ENCODE peak calls at places on chromosome 2, in eight cellular contexts. E is AG04450, V is GM23338, X is fibroblast of the aortic adventitia, M is bronchial epithelial cell, A is astrocyte of the spinal cord, S is AG09309, B is fibroblast of pulmonary artery. O is an unnamed sample.

GRCh38 chr2:152384992-152385391 is 50.0 kb downstream of the FMNL2 start:
- DNase-seq in E (no peak), V (no peak), X (no peak), M (no peak), A (no peak), S (no peak), B (no peak), O (no peak)

GRCh38 chr2:111091811-111092211 is 28.9 kb upstream of the BCL2L11 start:
- DNase-seq in E (no peak), V (no peak), X (no peak), M (no peak), A (no peak), S (no peak), B (no peak), O (no peak)

GRCh38 chr2:148253716-148254115 is 232.8 kb downstream of the MBD5 start:
- DNase-seq in E (no peak), V (peak; percentile 33), X (no peak), M (peak; percentile 65), A (peak; percentile 26), S (no peak), B (peak; percentile 14), O (peak; percentile 89)

GRCh38 chr2:184721881-184722280 is 123.6 kb downstream of the ZNF804A start:
- DNase-seq in E (no peak), V (no peak), X (no peak), M (no peak), A (no peak), S (no peak), B (no peak), O (no peak)

GRCh38 chr2:45210466-45211195 is 201.4 kb upstream of the SIX2 start:
- DNase-seq in E (peak; percentile 10), V (no peak), X (no peak), M (peak; percentile 71), A (no peak), S (no peak), B (no peak), O (peak; percentile 52)

GRCh38 chr2:105781274-105781673 is 36.6 kb downstream of the NCK2 start:
- DNase-seq in E (no peak), V (no peak), X (peak; percentile 30), M (peak; percentile 12), A (no peak), S (no peak), B (peak; percentile 60), O (peak; percentile 22)

GRCh38 chr2:233059797-233060499 is at the start of gene INPP5D:
- DNase-seq in E (no peak), V (no peak), X (no peak), M (no peak), A (no peak), S (no peak), B (no peak), O (no peak)

GRCh38 chr2:85264471-85264870 is 63.3 kb downstream of the TGOLN2 start:
- DNase-seq in E (no peak), V (peak; percentile 80), X (no peak), M (peak; percentile 73), A (peak; percentile 43), S (no peak), B (peak; percentile 85), O (peak; percentile 54)

GRCh38 chr2:226581004-226581403 is 218.6 kb downstream of the IRS1 start:
- DNase-seq in E (no peak), V (no peak), X (no peak), M (no peak), A (no peak), S (no peak), B (no peak), O (no peak)

GRCh38 chr2:239245872-239246701 is 154.7 kb downstream of the HDAC4 start:
- DNase-seq in E (no peak), V (peak; percentile 35), X (no peak), M (peak; percentile 30), A (no peak), S (no peak), B (no peak), O (peak; percentile 56)

GRCh38 chr2:127416486-127417001 is 1.7 kb upstream of the PROC start:
- DNase-seq in E (no peak), V (no peak), X (no peak), M (peak; percentile 67), A (no peak), S (no peak), B (no peak), O (peak; percentile 63)

GRCh38 chr2:75018162-75018561 is 59.7 kb downstream of the POLE4 start:
- DNase-seq in E (no peak), V (no peak), X (no peak), M (no peak), A (no peak), S (no peak), B (no peak), O (no peak)

GRCh38 chr2:223260681-223261080 is 208.7 kb downstream of the KCNE4 start:
- DNase-seq in E (no peak), V (no peak), X (peak; percentile 4), M (peak; percentile 85), A (peak; percentile 44), S (no peak), B (peak; percentile 44), O (peak; percentile 74)

GRCh38 chr2:235264121-235264493 is 229.7 kb upstream of the AGAP1 start:
- DNase-seq in E (no peak), V (no peak), X (no peak), M (no peak), A (no peak), S (no peak), B (no peak), O (no peak)
- TF ChIP-seq CTCF in E (no peak), V (peak; percentile 15), X (no peak), M (no peak), A (no peak), S (no peak), B (no peak), O (no peak)

GRCh38 chr2:138633049-138633448 is 131.5 kb downstream of the SPOPL start:
- DNase-seq in E (no peak), V (no peak), X (no peak), M (no peak), A (no peak), S (no peak), B (no peak), O (no peak)

GRCh38 chr2:138630164-138630563 is 128.6 kb downstream of the SPOPL start:
- DNase-seq in E (no peak), V (no peak), X (no peak), M (peak; percentile 59), A (no peak), S (no peak), B (no peak), O (peak; percentile 69)

GRCh38 chr2:138637686-138638085 is 136.1 kb downstream of the SPOPL start:
- DNase-seq in E (no peak), V (no peak), X (no peak), M (no peak), A (no peak), S (no peak), B (no peak), O (no peak)

DNA sequence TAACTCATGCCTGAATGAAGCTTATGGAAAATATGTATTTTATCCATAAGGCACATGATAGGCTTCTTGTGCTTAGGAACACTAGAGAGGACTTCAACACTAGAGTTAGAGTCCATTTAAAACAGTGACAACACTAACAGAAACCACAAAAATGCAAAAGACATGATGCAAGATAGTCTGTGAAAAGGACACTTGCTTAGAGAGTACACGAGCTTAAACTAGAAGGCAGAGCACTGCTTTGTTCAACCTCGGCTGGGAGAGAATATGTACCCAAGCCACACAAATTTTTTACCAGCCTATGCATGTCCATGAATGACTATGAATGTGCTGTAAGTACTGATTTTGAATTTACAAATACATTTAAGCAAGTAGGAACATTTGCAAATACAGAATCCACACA is 130.5 kb downstream of the SPOPL start:
- DNase-seq in E (no peak), V (no peak), X (peak; percentile 34), M (peak; percentile 92), A (peak; percentile 39), S (no peak), B (peak; percentile 25), O (peak; percentile 87)
- H3K4me3 ChIP-seq in E (no peak overlapping the region), V (no peak overlapping the region), X (no peak overlapping the region), M (no peak overlapping the region), A (no peak overlapping the region), S (no peak overlapping the region), B (no peak overlapping the region), O (no peak overlapping the region)

DNA sequence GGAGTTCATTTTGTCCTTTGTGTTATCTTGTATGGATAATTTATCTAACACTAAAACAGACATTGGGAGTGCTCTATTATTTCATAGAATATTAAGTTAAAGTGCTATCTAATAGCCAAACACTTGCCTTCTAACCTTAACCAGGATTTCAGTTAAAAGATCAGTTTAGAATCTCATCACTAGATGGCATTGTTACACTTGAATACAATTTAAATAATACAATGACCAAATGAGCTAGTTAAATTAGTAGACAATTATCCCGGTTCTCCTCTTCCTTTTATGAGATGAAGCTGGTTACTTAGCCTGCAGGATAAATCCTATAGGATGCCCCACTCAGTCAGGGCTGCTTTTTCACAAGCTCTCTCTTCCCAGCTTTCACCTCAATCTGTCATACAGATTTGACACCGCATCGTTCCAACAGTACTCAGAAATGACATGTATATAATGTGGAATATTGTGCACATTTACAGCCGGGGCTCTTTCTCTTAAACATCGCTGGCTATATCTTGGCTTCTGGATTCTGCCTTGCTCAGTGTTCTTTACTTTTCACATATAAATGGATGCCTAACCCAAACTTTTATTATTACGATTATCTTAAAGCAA is 678.8 kb downstream of the KCNJ3 start:
- DNase-seq in E (no peak), V (peak; percentile 64), X (peak; percentile 51), M (peak; percentile 60), A (peak; percentile 50), S (peak; percentile 1), B (peak; percentile 55), O (peak; percentile 50)
- TF ChIP-seq CTCF in E (peak; percentile 33), V (no peak), X (no peak), M (peak; percentile 29), A (peak; percentile 29), S (peak; percentile 13), B (peak; percentile 35), O (peak; percentile 32)

GRCh38 chr2:142876423-142876822 is 1.0 kb upstream of the KYNU start:
- DNase-seq in E (no peak), V (no peak), X (peak; percentile 31), M (peak; percentile 63), A (no peak), S (no peak), B (peak; percentile 26), O (peak; percentile 35)

GRCh38 chr2:142878061-142878741 is 737 bp downstream of the KYNU start:
- DNase-seq in E (no peak), V (no peak), X (no peak), M (no peak), A (no peak), S (no peak), B (no peak), O (no peak)

GRCh38 chr2:142875642-142876041 is 1.8 kb upstream of the KYNU start:
- DNase-seq in E (no peak), V (no peak), X (peak; percentile 36), M (peak; percentile 84), A (peak; percentile 27), S (no peak), B (no peak), O (peak; percentile 82)

GRCh38 chr2:142879191-142879590 is 1.7 kb downstream of the KYNU start:
- DNase-seq in E (no peak), V (no peak), X (no peak), M (no peak), A (no peak), S (no peak), B (no peak), O (no peak)

DNA sequence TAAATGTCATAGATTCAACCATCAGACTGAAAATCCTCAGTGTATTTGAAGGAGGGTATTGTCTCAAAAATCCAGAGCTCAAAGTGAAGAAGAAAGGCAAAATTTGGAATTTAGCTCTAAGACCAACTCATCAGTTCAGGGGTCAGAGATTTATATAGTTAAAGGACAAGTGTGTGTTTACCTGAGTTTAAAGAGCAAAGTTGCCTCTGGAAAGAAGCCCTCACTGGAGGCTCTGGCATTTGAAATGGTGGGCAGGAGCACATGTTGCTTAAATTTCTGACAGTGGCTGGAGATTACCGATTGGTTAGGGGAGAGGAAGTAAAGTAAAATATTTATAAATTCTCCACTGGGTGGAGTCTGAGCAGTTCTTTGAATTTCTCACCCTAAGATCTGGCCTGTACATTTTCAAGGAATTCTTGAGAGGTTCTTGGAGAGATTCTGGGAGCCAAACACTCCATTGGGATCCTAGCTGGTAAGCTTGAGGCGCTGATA is at the start of gene KYNU:
- DNase-seq in E (no peak), V (no peak), X (peak; percentile 59), M (peak; percentile 76), A (no peak), S (no peak), B (peak; percentile 26), O (peak; percentile 55)
- H3K4me3 ChIP-seq in E (no peak within 1 kb of the TSS), V (no peak within 1 kb of the TSS), X (no peak within 1 kb of the TSS), M (peak within 1 kb of the TSS; percentile 30), A (no peak within 1 kb of the TSS), S (no peak within 1 kb of the TSS), B (no peak within 1 kb of the TSS), O (peak within 1 kb of the TSS; percentile 15)

O was measured in epithelial cell of esophagus.